ENCODE peak calls at places on chromosomes 6 and 20, in five cellular contexts. U is A549, M is upper lobe of left lung, Q is sigmoid colon, N is stomach. K is an unnamed sample.

GRCh38 chr6:686528-686927 is 6.4 kb downstream of the EXOC2 start:
- DNase-seq in U (no peak), Q (no peak), N (no peak), M (no peak), K (no peak)

GRCh38 chr6:54248994-54249393 is 59.2 kb upstream of the TINAG start:
- DNase-seq in U (no peak), N (no peak), Q (no peak), M (no peak), K (no peak)

GRCh38 chr6:166446567-166447065 is 63.9 kb upstream of the MPC1 start:
- DNase-seq in U (no peak), N (peak; percentile 20), Q (no peak), M (peak; percentile 8), K (no peak)

GRCh38 chr20:50824137-50824536 is 29.3 kb downstream of the BCAS4 start:
- DNase-seq in Q (peak; percentile 69), N (peak; percentile 92), M (peak; percentile 47), U (peak; percentile 30), K (no peak)

GRCh38 chr20:6485376-6485775 is 282.1 kb upstream of the BMP2 start:
- DNase-seq in U (no peak), N (no peak), M (no peak), Q (no peak), K (no peak)

GRCh38 chr6:21384211-21384610 is 209.3 kb upstream of the SOX4 start:
- DNase-seq in N (no peak), Q (no peak), U (peak; percentile 26), M (peak; percentile 37), K (no peak)

GRCh38 chr20:2606507-2607006 is 45.9 kb upstream of the NOP56 start:
- DNase-seq in Q (no peak), N (no peak), M (no peak), U (no peak), K (no peak)

GRCh38 chr20:47876348-47877056 is 91.2 kb upstream of the SULF2 start:
- DNase-seq in M (no peak), U (no peak), N (no peak), Q (no peak), K (no peak)

GRCh38 chr6:52124126-52125121 is 37.0 kb upstream of the PKHD1 start:
- DNase-seq in Q (no peak), U (no peak), N (no peak), M (no peak), K (peak; percentile 31)

GRCh38 chr6:36289281-36290018 is 19.6 kb downstream of the PNPLA1 start:
- DNase-seq in N (no peak), Q (no peak), U (no peak), M (no peak), K (no peak)

GRCh38 chr20:44641305-44641704 is 10.2 kb downstream of the ADA start:
- DNase-seq in M (no peak), U (no peak), N (no peak), Q (no peak), K (no peak)

GRCh38 chr6:53906103-53906502 is 111.3 kb downstream of the LRRC1 start:
- DNase-seq in Q (no peak), M (no peak), N (no peak), U (no peak), K (no peak)

GRCh38 chr6:107361568-107362270 is 97.6 kb downstream of the PDSS2 start:
- DNase-seq in N (no peak), U (no peak), Q (no peak), M (no peak), K (no peak)

GRCh38 chr20:4406627-4407026 is 315.1 kb upstream of the PRND start:
- DNase-seq in N (no peak), M (no peak), U (no peak), Q (no peak), K (no peak)

GRCh38 chr20:38633577-38634093 is 32.0 kb downstream of the ARHGAP40 start:
- DNase-seq in U (peak; percentile 54), Q (no peak), N (peak; percentile 53), M (peak; percentile 30), K (no peak)

GRCh38 chr6:25244865-25245264 is 34.3 kb upstream of the CARMIL1 start:
- DNase-seq in U (no peak), Q (no peak), M (no peak), N (no peak), K (no peak)

GRCh38 chr20:24685736-24686135 is 216.3 kb downstream of the SYNDIG1 start:
- DNase-seq in N (no peak), M (no peak), Q (peak; percentile 22), U (no peak), K (no peak)

GRCh38 chr6:152775441-152775840 is 24.8 kb downstream of the VIP start:
- DNase-seq in M (no peak), N (no peak), U (no peak), Q (no peak), K (no peak)

GRCh38 chr6:3359091-3359752 is 97.6 kb downstream of the SLC22A23 start:
- DNase-seq in N (no peak), Q (peak; percentile 13), M (no peak), U (no peak), K (no peak)
- TF ChIP-seq EP300 in N (no peak), Q (no peak), M (no peak), U (no peak), K (no peak)

DNA sequence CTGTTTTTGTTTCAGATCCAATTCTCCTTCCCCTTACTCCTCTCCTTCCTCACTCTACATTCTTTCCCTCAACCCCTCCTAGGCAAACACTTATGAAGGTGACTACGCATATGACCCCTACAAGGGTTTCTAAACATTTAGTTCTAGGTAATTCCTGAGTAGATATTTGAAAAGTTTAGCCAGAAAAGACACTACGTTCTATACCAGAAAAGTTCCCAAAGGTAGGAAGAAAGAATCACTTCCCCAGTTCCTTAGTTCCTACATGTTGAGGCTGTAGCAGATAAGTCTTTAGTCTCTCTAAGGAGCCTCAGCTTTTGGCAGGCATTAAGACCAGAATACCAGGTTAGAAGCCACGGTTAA is 11.6 kb downstream of the POU3F2 start:
- DNase-seq in U (no peak), M (no peak), N (no peak), Q (no peak), K (no peak)
- TF ChIP-seq CTCF in U (no peak), M (no peak), N (no peak), Q (no peak), K (no peak)

DNA sequence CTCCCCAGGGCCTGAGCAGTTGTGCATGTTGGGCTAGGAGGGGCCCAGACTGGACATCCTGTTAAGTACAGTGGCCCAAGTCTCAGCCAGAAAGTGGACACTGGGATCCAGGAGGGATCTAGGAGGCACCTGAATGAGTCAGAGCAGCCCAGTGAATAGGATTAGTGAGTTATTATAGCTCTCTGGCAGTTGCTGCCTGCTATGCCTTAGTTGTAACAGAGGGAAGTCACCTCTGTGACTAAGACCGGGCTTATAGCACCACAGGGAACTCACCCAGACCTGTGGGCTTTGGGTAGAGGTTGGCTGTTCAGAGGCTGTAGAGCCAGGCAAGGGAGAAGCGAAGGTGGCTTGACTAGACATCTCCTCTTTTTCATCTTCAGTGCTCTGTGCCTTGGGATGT is 39.0 kb upstream of the AAR2 start:
- DNase-seq in M (no peak), N (no peak), U (no peak), Q (no peak), K (no peak)
- H3K27ac ChIP-seq in M (no peak overlapping the region), N (no peak overlapping the region), U (no peak overlapping the region), Q (no peak overlapping the region), K (no peak overlapping the region)

GRCh38 chr6:142842423-142843261 is 102.3 kb downstream of the HIVEP2 start:
- DNase-seq in M (no peak), N (no peak), U (peak; percentile 49), Q (no peak), K (no peak)
- TF ChIP-seq EP300 in M (no peak), N (no peak), U (no peak), Q (no peak), K (no peak)

K was measured in esophagus muscularis mucosa.